ENCODE peak calls at places on chromosomes 16 and 17, in five cellular contexts. X is psoas muscle, N is small intestine, Z is left lung, U is H9. K is an unnamed sample.

GRCh38 chr16:7055443-7055842 is 277.2 kb upstream of the RBFOX1 start:
- DNase-seq in Z (no peak), X (no peak), N (no peak), U (no peak), K (no peak)

GRCh38 chr16:80751167-80751566 is 53.2 kb downstream of the CDYL2 start:
- DNase-seq in N (peak; percentile 5), U (no peak), X (no peak), Z (no peak), K (no peak)

GRCh38 chr16:81651758-81652718 is 127.1 kb upstream of the PLCG2 start:
- DNase-seq in Z (no peak), U (no peak), X (no peak), N (no peak), K (no peak)

GRCh38 chr17:7914771-7915610 is 1.1 kb downstream of the RNF227 start:
- DNase-seq in X (no peak), U (no peak), Z (no peak), N (peak; percentile 58), K (no peak)

GRCh38 chr16:17343028-17343427 is 127.7 kb downstream of the XYLT1 start:
- DNase-seq in Z (no peak), X (no peak), U (no peak), N (no peak), K (no peak)

GRCh38 chr17:12222392-12222791 is 201.7 kb downstream of the MAP2K4 start:
- DNase-seq in X (no peak), Z (no peak), N (no peak), U (no peak), K (no peak)

GRCh38 chr17:65235284-65235683 is 98.1 kb downstream of the RGS9 start:
- DNase-seq in X (no peak), N (no peak), U (no peak), Z (no peak), K (no peak)

GRCh38 chr17:46774108-46774737 is 44.3 kb downstream of the WNT3 start:
- DNase-seq in Z (no peak), U (peak; percentile 37), X (no peak), N (no peak), K (no peak)

GRCh38 chr17:20908373-20909273 is 134.2 kb downstream of the USP22 start:
- DNase-seq in U (peak; percentile 98), X (peak; percentile 91), N (peak; percentile 87), Z (peak; percentile 93), K (peak; percentile 96)

GRCh38 chr17:33401253-33401652 is 108.2 kb upstream of the ASIC2 start:
- DNase-seq in U (no peak), N (no peak), Z (no peak), X (no peak), K (no peak)

GRCh38 chr16:10881479-10882030 is 4.6 kb downstream of the CIITA start:
- DNase-seq in U (no peak), Z (peak; percentile 27), X (no peak), N (no peak), K (no peak)

GRCh38 chr17:29617125-29617480 is 5.6 kb downstream of the CORO6 start:
- DNase-seq in X (peak; percentile 78), N (peak; percentile 78), Z (peak; percentile 89), U (peak; percentile 94), K (peak; percentile 77)

GRCh38 chr17:63039342-63039741 is 73.3 kb downstream of the TANC2 start:
- DNase-seq in X (no peak), N (peak; percentile 22), U (no peak), Z (no peak), K (no peak)

GRCh38 chr17:77449908-77450741 is 309.4 kb downstream of the SEC14L1 start:
- DNase-seq in U (peak; percentile 84), X (peak; percentile 73), Z (no peak), N (peak; percentile 89), K (no peak)

GRCh38 chr16:81333356-81333755 is 18.6 kb downstream of the GAN start:
- DNase-seq in Z (no peak), U (no peak), N (no peak), X (no peak), K (no peak)

GRCh38 chr17:17536702-17537101 is 40.5 kb upstream of the RASD1 start:
- DNase-seq in N (no peak), U (no peak), Z (no peak), X (peak; percentile 10), K (no peak)
- H3K27ac ChIP-seq in N (no peak overlapping the region), U (no peak overlapping the region), Z (no peak overlapping the region), X (peak overlapping the region; percentile 69), K (peak overlapping the region; percentile 65)

GRCh38 chr16:3536851-3537250 is 36.0 kb downstream of the CLUAP1 start:
- DNase-seq in U (no peak), X (no peak), Z (no peak), N (no peak), K (no peak)
- H3K27ac ChIP-seq in U (no peak overlapping the region), X (no peak overlapping the region), Z (no peak overlapping the region), N (no peak overlapping the region), K (no peak overlapping the region)

GRCh38 chr17:338442-339192 is 14.0 kb downstream of the RPH3AL start:
- DNase-seq in X (no peak), U (peak; percentile 29), N (peak; percentile 44), Z (no peak), K (peak; percentile 89)
- H3K27ac ChIP-seq in X (no peak overlapping the region), U (no peak overlapping the region), N (no peak overlapping the region), Z (no peak overlapping the region), K (peak overlapping the region; percentile 31)

GRCh38 chr16:20763461-20764232 is at the start of gene ACSM3:
- DNase-seq in Z (peak; percentile 81), N (peak; percentile 99), U (peak; percentile 85), X (no peak), K (no peak)
- H3K27ac ChIP-seq in Z (peak within 1 kb of the TSS; percentile 88), N (peak within 1 kb of the TSS; percentile 91), U (no peak within 1 kb of the TSS), X (no peak within 1 kb of the TSS), K (peak within 1 kb of the TSS; percentile 73)

GRCh38 chr16:69165584-69165983 is 21.4 kb upstream of the SNTB2 start:
- DNase-seq in X (no peak), N (no peak), U (no peak), Z (no peak), K (no peak)
- H3K27ac ChIP-seq in X (no peak overlapping the region), N (no peak overlapping the region), U (no peak overlapping the region), Z (no peak overlapping the region), K (no peak overlapping the region)

GRCh38 chr17:82013772-82014321 is 8.8 kb downstream of the CENPX start:
- DNase-seq in Z (peak; percentile 70), N (no peak), X (no peak), U (no peak), K (no peak)

GRCh38 chr17:82013341-82013740 is 9.3 kb downstream of the CENPX start:
- DNase-seq in N (no peak), Z (no peak), U (no peak), X (no peak), K (no peak)

GRCh38 chr17:82015311-82015971 is 7.2 kb downstream of the CENPX start:
- DNase-seq in N (no peak), Z (no peak), U (no peak), X (no peak), K (no peak)

GRCh38 chr17:82014971-82015310 is 7.7 kb downstream of the CENPX start:
- DNase-seq in X (no peak), U (no peak), Z (no peak), N (no peak), K (no peak)

GRCh38 chr17:82014432-82014831 is 8.2 kb downstream of the CENPX start:
- DNase-seq in U (no peak), N (peak; percentile 18), Z (no peak), X (no peak), K (no peak)
- H3K27ac ChIP-seq in U (no peak overlapping the region), N (no peak overlapping the region), Z (peak overlapping the region; percentile 72), X (no peak overlapping the region), K (no peak overlapping the region)

DNA sequence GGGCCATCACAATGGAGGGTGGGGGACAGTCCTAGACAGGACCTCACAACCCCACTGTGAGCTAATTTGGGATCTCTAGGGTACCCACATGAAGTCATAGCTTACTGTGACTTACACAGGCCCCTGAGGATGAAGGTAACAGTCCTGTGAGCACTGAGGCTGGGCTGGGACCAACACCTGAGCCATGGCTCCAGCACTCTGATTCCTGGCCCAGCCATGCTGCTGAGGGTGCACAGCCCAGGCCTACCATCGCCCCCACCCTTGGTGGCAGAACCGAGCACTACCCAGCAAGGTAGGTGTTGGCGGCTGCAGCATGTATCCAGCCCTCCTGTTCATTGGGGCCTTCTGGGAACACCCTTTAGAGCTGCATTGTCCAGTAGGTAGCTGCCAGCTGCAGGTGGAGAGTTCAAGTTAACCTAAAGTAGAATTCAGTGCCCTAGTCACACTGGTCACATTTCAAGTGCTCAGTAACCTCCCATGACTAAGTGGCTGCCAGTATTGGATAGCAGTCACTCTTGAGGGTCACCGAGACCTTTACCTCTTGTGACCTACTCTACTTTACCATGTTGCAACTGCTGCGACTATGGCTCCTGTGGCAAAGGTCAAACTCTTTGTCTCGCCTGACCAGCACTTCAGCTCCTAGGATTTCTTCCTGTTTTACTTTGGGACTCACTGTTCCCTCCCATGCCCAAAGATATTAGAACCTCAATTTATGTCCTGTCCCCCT is 11.6 kb downstream of the AKAP1 start:
- DNase-seq in U (no peak), Z (no peak), X (no peak), N (peak; percentile 77), K (peak; percentile 80)
- H3K27ac ChIP-seq in U (no peak overlapping the region), Z (no peak overlapping the region), X (peak overlapping the region; percentile 91), N (peak overlapping the region; percentile 58), K (peak overlapping the region; percentile 37)

DNA sequence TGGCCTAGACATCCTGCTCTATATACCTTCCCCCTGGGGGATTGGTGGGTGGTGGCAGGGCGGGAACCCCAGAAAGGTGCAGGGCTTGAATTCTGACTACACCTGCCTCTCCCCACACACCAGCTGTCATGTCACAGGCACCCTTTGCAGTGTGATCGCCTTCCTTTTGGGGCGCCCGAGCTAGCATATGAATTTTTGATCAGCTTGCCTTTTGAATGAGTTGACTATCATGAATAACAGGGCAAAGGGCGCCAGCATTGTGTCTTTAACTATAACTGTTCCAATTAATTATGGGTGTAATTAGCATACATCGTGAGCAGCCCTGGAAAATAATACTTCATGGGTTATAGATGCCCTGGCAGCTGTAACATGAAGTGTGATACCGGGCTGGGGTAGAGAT is 72.7 kb downstream of the CYLD start:
- DNase-seq in X (no peak), N (peak; percentile 61), Z (no peak), U (no peak), K (no peak)
- H3K27ac ChIP-seq in X (no peak overlapping the region), N (no peak overlapping the region), Z (no peak overlapping the region), U (no peak overlapping the region), K (no peak overlapping the region)

GRCh38 chr17:69593716-69594115 is 179.2 kb downstream of the MAP2K6 start:
- DNase-seq in Z (no peak), N (no peak), X (no peak), U (no peak), K (no peak)
- H3K27ac ChIP-seq in Z (no peak overlapping the region), N (no peak overlapping the region), X (no peak overlapping the region), U (no peak overlapping the region), K (no peak overlapping the region)